ENCODE peak calls at places on chromosomes 1 and 21, in eight cellular contexts. H is NCI-H1105 treated with DMSO at 0.1 percent for 48 hours, M is adrenal gland, E is NCI-H345, D is astrocyte of the cerebellum, O is NCI-H69, G is NB4, Q is posterior cingulate gyrus. I is an unnamed sample.

GRCh38 chr1:217524787-217525520 is 105.9 kb downstream of the GPATCH2 start:
- DNase-seq in H (no peak), M (no peak), E (no peak), D (no peak), O (no peak), G (no peak), Q (no peak), I (no peak)

GRCh38 chr1:63746129-63746864 is 27.5 kb upstream of the ROR1 start:
- DNase-seq in H (no peak), M (no peak), E (no peak), D (peak), O (peak), G (peak), Q (no peak), I (no peak)

GRCh38 chr1:47262787-47263413 is 30.9 kb upstream of the TAL1 start:
- DNase-seq in H (peak), M (peak), E (peak), D (peak), O (peak), G (peak), Q (no peak), I (no peak)

GRCh38 chr1:100769906-100770646 is 50.5 kb downstream of the VCAM1 start:
- DNase-seq in H (no peak), M (no peak), E (no peak), D (no peak), O (no peak), G (no peak), Q (no peak), I (no peak)

GRCh38 chr1:109239580-109240068 is 9.7 kb upstream of the CELSR2 start:
- DNase-seq in H (peak), M (peak), E (peak), D (no peak), O (peak), G (peak), Q (no peak), I (peak)

GRCh38 chr21:37862536-37862935 is 53.7 kb downstream of the KCNJ6 start:
- DNase-seq in H (peak), M (no peak), E (no peak), D (no peak), O (peak), G (peak), Q (no peak), I (peak)

GRCh38 chr1:15168479-15168878 is 14.9 kb downstream of the TMEM51 start:
- DNase-seq in H (no peak), M (peak), E (no peak), D (no peak), O (no peak), G (no peak), Q (no peak), I (no peak)

GRCh38 chr21:33028271-33028670 is 2.5 kb downstream of the OLIG2 start:
- DNase-seq in H (no peak), M (no peak), E (no peak), D (no peak), O (no peak), G (no peak), Q (no peak), I (no peak)

GRCh38 chr1:181185461-181185860 is 97.0 kb downstream of the IER5 start:
- DNase-seq in H (no peak), M (no peak), E (no peak), D (no peak), O (no peak), G (no peak), Q (no peak), I (no peak)

GRCh38 chr1:41980872-41981653 is 62.3 kb upstream of the HIVEP3 start:
- DNase-seq in H (no peak), M (no peak), E (no peak), D (no peak), O (peak), G (peak), Q (no peak), I (peak)

GRCh38 chr1:47758341-47759237 is 238.6 kb downstream of the TRABD2B start:
- DNase-seq in H (no peak), M (peak), E (no peak), D (no peak), O (no peak), G (peak), Q (no peak), I (no peak)

GRCh38 chr21:44702973-44703730 is 6.2 kb downstream of the KRTAP10-12 start:
- DNase-seq in H (no peak), M (no peak), E (peak), D (no peak), O (peak), G (no peak), Q (no peak), I (no peak)

GRCh38 chr1:116711061-116711582 is 43.1 kb upstream of the CD2 start:
- DNase-seq in H (peak), M (no peak), E (peak), D (no peak), O (peak), G (peak), Q (no peak), I (no peak)

GRCh38 chr21:43269461-43269860 is 100.7 kb downstream of the CRYAA start:
- DNase-seq in H (no peak), M (no peak), E (no peak), D (no peak), O (no peak), G (peak), Q (no peak), I (peak)

GRCh38 chr1:201024251-201024998 is 911 bp upstream of the KIF21B start:
- DNase-seq in H (no peak), M (no peak), E (no peak), D (no peak), O (no peak), G (peak), Q (peak), I (no peak)

GRCh38 chr1:205127646-205128045 is 5.9 kb upstream of the RBBP5 start:
- DNase-seq in H (no peak), M (no peak), E (no peak), D (no peak), O (no peak), G (peak), Q (no peak), I (no peak)

GRCh38 chr1:7596126-7596755 is 174.9 kb upstream of the VAMP3 start:
- DNase-seq in H (no peak), M (no peak), E (no peak), D (no peak), O (no peak), G (no peak), Q (peak), I (no peak)

GRCh38 chr1:151990856-151991198 is 2.8 kb downstream of the S100A10 start:
- DNase-seq in H (peak), M (peak), E (peak), D (no peak), O (peak), G (no peak), Q (no peak), I (no peak)

GRCh38 chr1:235952950-235953615 is 86.4 kb upstream of the LYST start:
- DNase-seq in H (no peak), M (no peak), E (no peak), D (no peak), O (no peak), G (peak), Q (no peak), I (no peak)

GRCh38 chr1:1205769-1206375 is 520 bp downstream of the TNFRSF18 start:
- DNase-seq in H (no peak), M (no peak), E (no peak), D (no peak), O (no peak), G (peak), Q (no peak), I (no peak)

GRCh38 chr1:226548281-226549093 is at the start of gene STUM:
- DNase-seq in H (peak), M (peak), E (peak), D (no peak), O (peak), G (peak), Q (no peak), I (peak)

GRCh38 chr1:206551985-206552325 is 44.6 kb downstream of the RASSF5 start:
- DNase-seq in H (no peak), M (no peak), E (no peak), D (no peak), O (no peak), G (no peak), Q (no peak), I (peak)

GRCh38 chr21:42830456-42831455 is 48.6 kb downstream of the WDR4 start:
- DNase-seq in H (no peak), M (peak), E (peak), D (no peak), O (peak), G (peak), Q (no peak), I (no peak)

GRCh38 chr1:166682588-166682987 is 156.7 kb upstream of the POGK start:
- DNase-seq in H (no peak), M (no peak), E (no peak), D (no peak), O (no peak), G (no peak), Q (no peak), I (no peak)

GRCh38 chr21:26169611-26170470 is 729 bp downstream of the APP start:
- DNase-seq in H (peak), M (peak), E (peak), D (peak), O (peak), G (no peak), Q (peak), I (peak)

GRCh38 chr1:149942207-149942606 is 5.5 kb upstream of the MTMR11 start:
- DNase-seq in H (no peak), M (no peak), E (no peak), D (no peak), O (peak), G (no peak), Q (peak), I (no peak)

GRCh38 chr1:184576822-184577790 is 177.6 kb downstream of the EDEM3 start:
- DNase-seq in H (no peak), M (no peak), E (no peak), D (no peak), O (no peak), G (no peak), Q (no peak), I (no peak)

GRCh38 chr1:232273071-232273470 is 356.9 kb downstream of the SIPA1L2 start:
- DNase-seq in H (no peak), M (no peak), E (no peak), D (no peak), O (no peak), G (no peak), Q (no peak), I (no peak)

GRCh38 chr21:41932576-41933258 is 21.1 kb downstream of the C2CD2 start:
- DNase-seq in H (no peak), M (peak), E (no peak), D (no peak), O (no peak), G (peak), Q (no peak), I (no peak)

GRCh38 chr1:161082996-161083742 is 6.2 kb downstream of the NECTIN4 start:
- DNase-seq in H (no peak), M (peak), E (no peak), D (peak), O (peak), G (peak), Q (no peak), I (no peak)

GRCh38 chr1:79554620-79555160 is 548.2 kb upstream of the ADGRL4 start:
- DNase-seq in H (no peak), M (no peak), E (no peak), D (no peak), O (no peak), G (no peak), Q (no peak), I (no peak)

GRCh38 chr1:103250441-103250861 is 142.1 kb upstream of the COL11A1 start:
- DNase-seq in H (no peak), M (no peak), E (no peak), D (peak), O (peak), G (no peak), Q (no peak), I (no peak)

GRCh38 chr1:13751985-13752384 is 52.0 kb downstream of the PRDM2 start:
- DNase-seq in H (no peak), M (no peak), E (no peak), D (no peak), O (no peak), G (no peak), Q (no peak), I (no peak)

GRCh38 chr21:28482657-28483056 is 510.0 kb downstream of the LTN1 start:
- DNase-seq in H (no peak), M (no peak), E (no peak), D (peak), O (no peak), G (no peak), Q (no peak), I (no peak)

GRCh38 chr1:50930965-50931737 is 28.9 kb downstream of the FAF1 start:
- DNase-seq in H (no peak), M (no peak), E (no peak), D (no peak), O (no peak), G (peak), Q (no peak), I (no peak)

GRCh38 chr21:37368536-37369279 is 2.1 kb downstream of the DYRK1A start:
- DNase-seq in H (no peak), M (no peak), E (no peak), D (no peak), O (peak), G (peak), Q (no peak), I (no peak)

GRCh38 chr1:155940993-155941844 is at the start of gene RXFP4:
- DNase-seq in H (no peak), M (no peak), E (no peak), D (no peak), O (peak), G (peak), Q (no peak), I (no peak)

I was measured in naive thymus-derived CD8-positive, alpha-beta T cell.